ENCODE peak calls at places on chromosomes 12 and 14, in five cellular contexts. M, F, U, W and A are unnamed samples.

GRCh38 chr12:65561798-65562382 is 262.4 kb upstream of the HMGA2 start:
- DNase-seq in F (no peak), M (no peak), W (no peak), U (no peak), A (no peak)

GRCh38 chr12:114339626-114340025 is 66.3 kb downstream of the TBX5 start:
- DNase-seq in F (no peak), U (no peak), W (no peak), M (no peak), A (no peak)

GRCh38 chr14:36647827-36648753 is 13.6 kb upstream of the PAX9 start:
- DNase-seq in F (peak; percentile 70), M (no peak), U (peak; percentile 54), W (no peak), A (peak; percentile 89)

GRCh38 chr14:97930191-97930590 is 1133.0 kb downstream of the VRK1 start:
- DNase-seq in W (no peak), U (no peak), F (no peak), M (no peak), A (no peak)

GRCh38 chr12:25500651-25501050 is 52.4 kb downstream of the LMNTD1 start:
- DNase-seq in U (no peak), M (no peak), F (no peak), W (no peak), A (no peak)

GRCh38 chr12:59408431-59408830 is 187.4 kb upstream of the SLC16A7 start:
- DNase-seq in F (no peak), W (no peak), M (no peak), U (no peak), A (no peak)

GRCh38 chr14:50846171-50846880 is 15.4 kb upstream of the NIN start:
- DNase-seq in U (no peak), F (no peak), M (no peak), W (no peak), A (no peak)

GRCh38 chr12:1281683-1282366 is 290.8 kb downstream of the ERC1 start:
- DNase-seq in U (no peak), F (no peak), W (no peak), M (no peak), A (no peak)

GRCh38 chr12:15423629-15424028 is 101.3 kb downstream of the PTPRO start:
- DNase-seq in M (no peak), U (no peak), F (no peak), W (no peak), A (no peak)

GRCh38 chr14:91867316-91867988 is at the start of gene TC2N:
- DNase-seq in M (no peak), U (no peak), F (no peak), W (peak; percentile 31), A (no peak)

GRCh38 chr12:53097564-53098353 is at the start of gene IGFBP6:
- DNase-seq in F (peak; percentile 65), M (no peak), U (peak; percentile 36), W (no peak), A (peak; percentile 74)

GRCh38 chr14:94122438-94122837 is 7.0 kb downstream of the IFI27L2 start:
- DNase-seq in W (no peak), U (no peak), F (no peak), M (no peak), A (no peak)

GRCh38 chr12:115322275-115322674 is 638.3 kb upstream of the TBX3 start:
- DNase-seq in F (no peak), U (no peak), M (no peak), W (no peak), A (no peak)

GRCh38 chr14:62206456-62206855 is 444.2 kb downstream of the SNAPC1 start:
- DNase-seq in W (no peak), M (no peak), F (no peak), U (no peak), A (no peak)

GRCh38 chr12:53381739-53382630 is 2.0 kb downstream of the SP1 start:
- DNase-seq in M (no peak), U (peak; percentile 22), F (peak; percentile 60), W (no peak), A (peak; percentile 74)

GRCh38 chr14:22820731-22821130 is 5.5 kb upstream of the SLC7A7 start:
- DNase-seq in U (no peak), W (no peak), M (no peak), F (no peak), A (no peak)

GRCh38 chr12:46386877-46387629 is 14.5 kb upstream of the SLC38A2 start:
- DNase-seq in F (no peak), U (no peak), M (no peak), W (no peak), A (peak; percentile 34)

GRCh38 chr12:32062841-32063240 is 43.8 kb upstream of the BICD1 start:
- DNase-seq in W (no peak), F (no peak), M (no peak), U (no peak), A (no peak)

GRCh38 chr12:13530966-13531365 is 334.4 kb downstream of the EMP1 start:
- DNase-seq in M (no peak), U (no peak), F (no peak), W (no peak), A (no peak)

GRCh38 chr12:21989819-21990412 is 48.7 kb upstream of the ABCC9 start:
- DNase-seq in U (no peak), M (no peak), W (no peak), F (no peak), A (no peak)

GRCh38 chr12:132581348-132582057 is 28.9 kb downstream of the LRCOL1 start:
- DNase-seq in W (no peak), M (no peak), U (no peak), F (no peak), A (no peak)

GRCh38 chr12:30626847-30627246 is 68.8 kb downstream of the IPO8 start:
- DNase-seq in F (no peak), W (no peak), M (no peak), U (no peak), A (no peak)

GRCh38 chr12:89349814-89350213 is 2.5 kb downstream of the DUSP6 start:
- DNase-seq in F (peak; percentile 41), U (peak; percentile 50), W (no peak), M (no peak), A (peak; percentile 71)

GRCh38 chr12:121240484-121241202 is 30.7 kb downstream of the P2RX4 start:
- DNase-seq in W (peak; percentile 97), M (peak; percentile 78), U (no peak), F (peak; percentile 50), A (peak; percentile 49)

GRCh38 chr14:104314251-104314941 is 176.0 kb downstream of the KIF26A start:
- DNase-seq in M (peak; percentile 25), W (no peak), U (no peak), F (peak; percentile 4), A (no peak)

GRCh38 chr12:8662592-8662991 is at the start of gene MFAP5:
- DNase-seq in W (no peak), F (no peak), M (no peak), U (no peak), A (peak; percentile 31)

GRCh38 chr12:84974177-84974815 is 61.7 kb upstream of the SLC6A15 start:
- DNase-seq in U (no peak), F (no peak), W (no peak), M (no peak), A (no peak)

GRCh38 chr14:72479471-72479931 is 414.4 kb downstream of the DPF3 start:
- DNase-seq in U (no peak), F (no peak), W (no peak), M (no peak), A (peak; percentile 22)

GRCh38 chr12:53210843-53211242 is 3.8 kb upstream of the ITGB7 start:
- DNase-seq in M (no peak), W (no peak), F (no peak), U (no peak), A (no peak)